ENCODE peak calls at places on chromosomes 6 and 20, in five cellular contexts. R is stomach, E is tibial nerve, W is A673, Q is OCI-LY7. C is an unnamed sample.

GRCh38 chr6:70172252-70172651 is 130.6 kb downstream of the COL9A1 start:
- DNase-seq in W (no peak), Q (no peak), E (no peak), R (no peak), C (no peak)

GRCh38 chr6:125107896-125108295 is 45.7 kb upstream of the TPD52L1 start:
- DNase-seq in W (no peak), R (no peak), Q (no peak), E (no peak), C (no peak)

GRCh38 chr6:50362706-50363105 is 313.0 kb upstream of the DEFB112 start:
- DNase-seq in E (no peak), Q (no peak), R (no peak), W (no peak), C (no peak)

GRCh38 chr6:106724848-106725247 is 95.5 kb downstream of the QRSL1 start:
- DNase-seq in W (no peak), R (peak; percentile 69), E (no peak), Q (no peak), C (no peak)

GRCh38 chr6:37550436-37550835 is 50.7 kb upstream of the CCDC167 start:
- DNase-seq in W (no peak), Q (no peak), R (no peak), E (no peak), C (no peak)

GRCh38 chr6:137465378-137466009 is 28.7 kb downstream of the OLIG3 start:
- DNase-seq in W (no peak), E (no peak), R (no peak), Q (no peak), C (no peak)

GRCh38 chr20:48178607-48179006 is 393.3 kb upstream of the SULF2 start:
- DNase-seq in R (no peak), E (no peak), W (no peak), Q (no peak), C (peak; percentile 9)

GRCh38 chr6:29553268-29554057 is 6.1 kb downstream of the UBD start:
- DNase-seq in R (peak; percentile 45), W (peak; percentile 23), Q (no peak), E (peak; percentile 17), C (no peak)

GRCh38 chr6:37134622-37135191 is 35.2 kb upstream of the PIM1 start:
- DNase-seq in Q (no peak), R (peak; percentile 67), E (peak; percentile 47), W (no peak), C (no peak)

GRCh38 chr20:2509468-2509781 is 710 bp upstream of the ZNF343 start:
- DNase-seq in R (no peak), E (no peak), Q (no peak), W (no peak), C (no peak)

GRCh38 chr6:108564178-108564577 is 3.5 kb downstream of the FOXO3 start:
- DNase-seq in R (no peak), E (no peak), Q (no peak), W (no peak), C (no peak)

GRCh38 chr6:149060985-149061760 is 256.3 kb upstream of the TAB2 start:
- DNase-seq in Q (no peak), W (no peak), E (no peak), R (peak; percentile 50), C (no peak)

GRCh38 chr20:48339147-48339985 is 488.4 kb downstream of the PREX1 start:
- DNase-seq in Q (no peak), W (no peak), R (no peak), E (peak; percentile 12), C (no peak)

GRCh38 chr6:99287523-99287922 is 62.0 kb downstream of the FAXC start:
- DNase-seq in E (no peak), Q (no peak), W (no peak), R (no peak), C (no peak)

GRCh38 chr6:138654715-138655634 is 118.6 kb upstream of the CCDC28A start:
- DNase-seq in R (no peak), W (peak; percentile 70), Q (no peak), E (no peak), C (no peak)

GRCh38 chr6:29705389-29706231 is 17.6 kb upstream of the HLA-F start:
- DNase-seq in W (peak; percentile 63), E (peak; percentile 33), Q (peak; percentile 27), R (no peak), C (no peak)

GRCh38 chr6:84197708-84198107 is 29.7 kb downstream of the CEP162 start:
- DNase-seq in W (no peak), R (no peak), E (no peak), Q (no peak), C (no peak)

GRCh38 chr6:15501806-15502450 is 160.9 kb downstream of the DTNBP1 start:
- DNase-seq in Q (no peak), R (no peak), W (no peak), E (no peak), C (no peak)

GRCh38 chr6:56527934-56528333 is 114.8 kb downstream of the DST start:
- DNase-seq in E (no peak), R (no peak), W (no peak), Q (no peak), C (no peak)

DNA sequence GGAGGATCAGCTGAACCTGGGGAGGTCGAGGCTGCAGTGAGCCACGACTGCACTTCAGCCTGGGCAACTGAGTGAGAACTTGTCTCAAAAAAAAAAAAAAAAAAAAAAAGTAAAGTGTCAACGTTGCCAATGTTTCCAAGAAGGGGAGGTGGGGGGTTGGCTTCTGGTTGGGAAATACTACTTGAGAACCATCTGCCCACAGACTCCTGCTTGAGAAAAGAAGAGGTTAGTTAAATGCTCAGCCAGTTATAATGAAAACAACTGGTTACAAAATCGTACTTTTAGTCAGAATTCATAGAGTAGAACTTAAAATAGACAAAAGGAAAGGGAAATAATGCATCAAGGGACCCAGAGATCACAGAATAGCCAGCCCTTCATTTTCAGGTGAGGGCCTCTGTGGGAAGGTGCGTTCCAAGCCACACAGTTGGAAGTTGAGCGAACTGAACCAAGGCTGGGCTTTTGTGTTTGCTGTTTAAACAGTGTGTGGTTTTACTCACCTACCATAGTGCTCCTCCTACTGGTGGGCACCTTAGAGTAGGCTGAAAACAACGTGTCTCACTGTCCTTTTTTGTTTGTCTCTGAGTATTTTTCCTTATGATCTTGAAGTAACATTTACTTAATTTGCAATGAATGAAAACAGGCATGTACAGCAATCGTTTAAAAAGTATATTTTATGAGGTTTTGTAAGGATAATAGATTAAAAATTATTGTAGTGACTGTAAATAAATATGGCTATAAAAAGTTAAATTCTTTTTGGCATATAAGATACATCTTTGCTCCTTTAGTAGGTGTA is 200.7 kb downstream of the BCAS1 start:
- DNase-seq in Q (peak; percentile 93), W (peak; percentile 84), E (peak; percentile 88), R (peak; percentile 79), C (peak; percentile 85)
- H3K4me1 ChIP-seq in Q (peaks cover 89% of the 10 kb centered on the region), W (peaks cover 72% of the 10 kb centered on the region), E (peaks cover 55% of the 10 kb centered on the region), R (peaks cover 61% of the 10 kb centered on the region), C (peaks cover 4% of the 10 kb centered on the region)

GRCh38 chr20:60402209-60403058 is 444.2 kb downstream of the CDH26 start:
- DNase-seq in W (no peak), Q (peak; percentile 89), R (no peak), E (no peak), C (no peak)
- H3K9me3 ChIP-seq in W (no peaks in the 10 kb centered on the region), Q (peaks cover 13% of the 10 kb centered on the region), R (no peaks in the 10 kb centered on the region), E (peaks cover 6% of the 10 kb centered on the region), C (no peaks in the 10 kb centered on the region)

DNA sequence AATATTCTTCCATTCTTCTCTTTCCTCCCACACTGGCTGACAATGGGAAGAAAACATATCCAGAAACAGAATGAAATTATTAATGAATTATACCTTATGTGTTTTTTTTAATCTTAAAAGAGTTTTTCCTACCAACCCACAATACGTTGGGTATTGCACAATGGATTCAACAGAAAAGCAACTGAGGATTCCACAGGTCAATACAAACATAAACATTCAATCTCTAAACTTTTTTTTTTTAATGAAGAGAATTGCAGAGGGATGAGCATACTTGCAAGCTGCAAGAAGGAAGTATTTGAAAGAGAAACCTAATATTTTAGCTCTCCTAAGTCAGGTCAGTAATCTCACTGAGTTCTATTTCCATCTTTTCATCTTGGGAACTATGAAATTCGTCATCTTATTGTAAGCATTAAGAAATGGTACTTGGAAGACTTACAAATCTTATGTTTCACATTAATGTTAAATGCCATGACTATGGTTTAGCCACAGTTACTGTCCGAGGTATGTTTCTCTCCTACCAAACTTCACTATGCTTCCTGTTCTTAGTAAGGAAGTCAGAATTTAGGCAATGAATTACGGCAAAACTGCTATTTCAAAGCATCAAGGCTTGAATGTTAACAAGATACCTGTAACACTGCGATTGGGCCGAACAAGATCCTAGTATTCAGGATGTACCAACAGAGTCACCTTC is 100.8 kb downstream of the HIVEP2 start:
- DNase-seq in R (no peak), Q (no peak), W (no peak), E (no peak), C (no peak)
- H3K27ac ChIP-seq in R (peak overlapping the region; percentile 77), Q (peak overlapping the region; percentile 65), W (no peak overlapping the region), E (no peak overlapping the region), C (no peak overlapping the region)

GRCh38 chr6:140849441-140849840 is 1283.3 kb upstream of the GJE1 start:
- DNase-seq in Q (no peak), W (no peak), R (no peak), E (no peak), C (no peak)
- H3K4me1 ChIP-seq in Q (no peaks in the 10 kb centered on the region), W (no peaks in the 10 kb centered on the region), R (no peaks in the 10 kb centered on the region), E (peaks cover 30% of the 10 kb centered on the region), C (no peaks in the 10 kb centered on the region)

DNA sequence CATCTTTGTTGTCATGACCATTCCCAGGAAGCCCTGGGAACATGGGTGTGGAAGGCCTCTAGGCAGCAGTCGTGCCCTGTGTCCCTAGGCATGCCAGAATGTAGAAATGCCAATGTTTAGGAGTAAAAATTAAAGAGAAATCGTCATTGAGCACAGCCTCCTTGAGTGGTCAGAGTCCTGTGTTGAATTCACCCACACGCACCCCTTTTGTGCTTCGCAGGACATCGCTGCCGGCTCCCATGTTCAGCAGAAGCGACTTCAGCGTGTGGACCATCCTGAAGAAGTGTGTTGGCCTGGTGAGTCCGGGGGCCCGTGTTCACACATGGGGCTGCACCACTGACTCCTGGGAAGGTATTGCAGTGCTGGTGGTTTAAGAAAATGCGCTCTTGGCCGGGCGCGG is 25.1 kb downstream of the OSBPL2 start:
- DNase-seq in W (no peak), R (no peak), Q (no peak), E (no peak), C (no peak)
- H3K9me3 ChIP-seq in W (no peaks in the 10 kb centered on the region), R (no peaks in the 10 kb centered on the region), Q (no peaks in the 10 kb centered on the region), E (no peaks in the 10 kb centered on the region), C (no peaks in the 10 kb centered on the region)

DNA sequence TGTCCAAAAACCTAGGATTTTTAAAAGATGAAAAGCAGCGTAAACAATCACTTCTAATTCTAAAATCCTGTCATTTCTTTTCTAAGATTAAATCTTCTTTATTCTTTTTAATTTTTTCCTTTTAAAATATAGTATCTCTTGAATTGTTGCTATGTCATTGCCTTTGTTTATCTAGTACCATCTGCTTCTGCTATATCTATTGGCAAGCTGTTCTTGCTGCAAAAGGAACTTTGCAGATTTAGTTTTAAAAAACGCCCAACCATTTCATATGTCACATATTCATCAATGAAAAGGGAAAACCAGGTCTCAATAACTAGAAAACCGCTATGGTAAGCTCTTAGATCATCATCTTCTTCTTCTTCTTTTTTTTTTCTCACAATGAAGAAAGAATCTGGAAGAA is 11.5 kb upstream of the EEF1A1 start:
- DNase-seq in W (no peak), E (no peak), Q (no peak), R (no peak), C (no peak)
- H3K27ac ChIP-seq in W (no peak overlapping the region), E (no peak overlapping the region), Q (no peak overlapping the region), R (no peak overlapping the region), C (no peak overlapping the region)

GRCh38 chr6:42124223-42124836 is 18.1 kb downstream of the C6orf132 start:
- DNase-seq in E (no peak), W (no peak), Q (no peak), R (no peak), C (no peak)
- H3K4me1 ChIP-seq in E (peaks cover 11% of the 10 kb centered on the region), W (no peaks in the 10 kb centered on the region), Q (no peaks in the 10 kb centered on the region), R (peaks cover 48% of the 10 kb centered on the region), C (no peaks in the 10 kb centered on the region)

C was measured in iPS DF 6.9.